ENCODE peak calls at places on chromosomes 3 and 15, in ten cellular contexts. F is astrocyte of the spinal cord; Z is lower leg skin; O is NCI-H1436; U is AG10803; K is fibroblast of pulmonary artery; V is stimulated activated CD4-positive, alpha-beta T cell treated with anti-CD3 and anti-CD28 coated beads, Interleukin-1b, Interleukin-23, amount 100 ng/mL, for 1 hour; A is kidney; X is AML-193; D is LoVo. S is an unnamed sample.

GRCh38 chr3:140449591-140450256 is 228.1 kb upstream of the TRIM42 start:
- DNase-seq in A (no peak), O (no peak), K (no peak), X (no peak), F (no peak), Z (no peak), D (no peak), V (no peak), U (no peak), S (no peak)

GRCh38 chr15:27955087-27955486 is 144.0 kb downstream of the OCA2 start:
- DNase-seq in F (no peak), D (no peak), Z (no peak), U (no peak), X (no peak), V (no peak), A (no peak), O (no peak), K (no peak), S (no peak)

GRCh38 chr3:138465927-138466326 is 31.5 kb downstream of the ESYT3 start:
- DNase-seq in Z (no peak), O (no peak), A (no peak), U (no peak), D (no peak), X (no peak), F (no peak), K (peak; percentile 41), V (no peak), S (no peak)

GRCh38 chr15:47870300-47870955 is 153.1 kb downstream of the SEMA6D start:
- DNase-seq in A (no peak), Z (no peak), F (no peak), V (no peak), K (no peak), X (no peak), O (no peak), U (no peak), D (no peak), S (no peak)

GRCh38 chr3:38168151-38168987 is 3.0 kb downstream of the OXSR1 start:
- DNase-seq in Z (no peak), V (no peak), A (no peak), O (no peak), D (no peak), X (no peak), K (peak; percentile 50), F (peak; percentile 75), U (peak; percentile 56), S (no peak)

GRCh38 chr3:33023176-33024136 is 72.0 kb downstream of the CCR4 start:
- DNase-seq in D (no peak), X (no peak), U (no peak), F (no peak), Z (no peak), O (no peak), A (no peak), V (no peak), K (no peak), S (no peak)

GRCh38 chr15:35078221-35078915 is 6.7 kb downstream of the NANOGP8 start:
- DNase-seq in X (peak; percentile 62), K (peak; percentile 80), F (peak; percentile 51), A (no peak), D (peak; percentile 70), V (no peak), U (peak; percentile 64), O (peak; percentile 52), Z (no peak), S (peak; percentile 64)

GRCh38 chr3:16883057-16883725 is 1.6 kb upstream of the PLCL2 start:
- DNase-seq in A (no peak), K (no peak), D (no peak), F (peak; percentile 78), Z (no peak), X (peak; percentile 67), O (no peak), U (peak; percentile 30), V (no peak), S (no peak)

GRCh38 chr3:167078070-167078622 is 302.0 kb downstream of the ZBBX start:
- DNase-seq in Z (no peak), V (no peak), K (no peak), F (peak; percentile 17), X (no peak), A (no peak), D (no peak), O (no peak), U (no peak), S (no peak)

GRCh38 chr3:111763968-111764367 is 95.1 kb upstream of the PHLDB2 start:
- DNase-seq in U (peak; percentile 83), D (no peak), F (peak; percentile 59), K (peak; percentile 85), O (no peak), X (no peak), Z (no peak), A (no peak), V (no peak), S (no peak)

GRCh38 chr3:100087203-100087602 is 27.1 kb downstream of the FILIP1L start:
- DNase-seq in D (no peak), V (no peak), K (peak; percentile 60), X (no peak), U (peak; percentile 85), F (peak; percentile 85), O (no peak), A (no peak), Z (no peak), S (no peak)

GRCh38 chr3:180457238-180457637 is 144.7 kb upstream of the TTC14 start:
- DNase-seq in Z (no peak), A (no peak), K (peak; percentile 7), O (no peak), V (no peak), U (no peak), X (peak; percentile 65), D (no peak), F (no peak), S (no peak)

GRCh38 chr3:73832426-73832825 is 207.7 kb upstream of the PDZRN3 start:
- DNase-seq in K (no peak), V (no peak), A (no peak), F (no peak), D (no peak), O (no peak), U (peak; percentile 28), Z (no peak), X (no peak), S (no peak)